ENCODE peak calls at places on chromosomes 12 and 14, in five cellular contexts. One of them, this sample, is unnamed.

GRCh38 chr14:58746261-58746660 is 108.5 kb downstream of the DACT1 start:
- DNase-seq in H4: peak
- DNase-seq in GM12891: no peak
- DNase-seq in AG10803: peak
- DNase-seq in fibroblast of pulmonary artery: peak
- DNase-seq in this sample: no peak

GRCh38 chr14:64296561-64296960 is 2.4 kb upstream of the ESR2 start:
- DNase-seq in fibroblast of pulmonary artery: peak
- DNase-seq in AG10803: no peak
- DNase-seq in H4: no peak
- DNase-seq in GM12891: no peak
- DNase-seq in this sample: no peak

GRCh38 chr14:102675396-102675795 is 82.9 kb downstream of the RCOR1 start:
- DNase-seq in H4: no peak
- DNase-seq in AG10803: no peak
- DNase-seq in fibroblast of pulmonary artery: no peak
- DNase-seq in GM12891: no peak
- DNase-seq in this sample: no peak

GRCh38 chr14:94746131-94746530 is 23.8 kb downstream of the GSC start:
- DNase-seq in GM12891: no peak
- DNase-seq in fibroblast of pulmonary artery: no peak
- DNase-seq in H4: no peak
- DNase-seq in AG10803: no peak
- DNase-seq in this sample: no peak

GRCh38 chr14:74988131-74988530 is 14.6 kb upstream of the EIF2B2 start:
- DNase-seq in GM12891: no peak
- DNase-seq in AG10803: peak
- DNase-seq in H4: no peak
- DNase-seq in fibroblast of pulmonary artery: peak
- DNase-seq in this sample: no peak

GRCh38 chr12:47602330-47602729 is 103.5 kb downstream of the RPAP3 start:
- DNase-seq in H4: no peak
- DNase-seq in AG10803: no peak
- DNase-seq in fibroblast of pulmonary artery: peak
- DNase-seq in GM12891: no peak
- DNase-seq in this sample: no peak

GRCh38 chr14:101057394-101057793 is 153.9 kb upstream of the RTL1 start:
- DNase-seq in AG10803: no peak
- DNase-seq in GM12891: no peak
- DNase-seq in H4: no peak
- DNase-seq in fibroblast of pulmonary artery: no peak
- DNase-seq in this sample: no peak

GRCh38 chr14:24674204-24674970 is 40.4 kb upstream of the GZMB start:
- DNase-seq in GM12891: no peak
- DNase-seq in fibroblast of pulmonary artery: no peak
- DNase-seq in AG10803: no peak
- DNase-seq in H4: no peak
- DNase-seq in this sample: no peak

GRCh38 chr12:12107678-12108077 is 36.9 kb downstream of the BCL2L14 start:
- DNase-seq in fibroblast of pulmonary artery: no peak
- DNase-seq in AG10803: no peak
- DNase-seq in H4: no peak
- DNase-seq in GM12891: no peak
- DNase-seq in this sample: no peak

GRCh38 chr12:1309610-1310009 is 284.8 kb downstream of the FBXL14 start:
- DNase-seq in H4: no peak
- DNase-seq in fibroblast of pulmonary artery: no peak
- DNase-seq in GM12891: no peak
- DNase-seq in AG10803: no peak
- DNase-seq in this sample: no peak

GRCh38 chr12:75556306-75556899 is 45.0 kb upstream of the KRR1 start:
- DNase-seq in H4: no peak
- DNase-seq in GM12891: no peak
- DNase-seq in fibroblast of pulmonary artery: peak
- DNase-seq in AG10803: no peak
- DNase-seq in this sample: no peak

GRCh38 chr12:57815177-57816000 is 3.1 kb downstream of the AVIL start:
- DNase-seq in fibroblast of pulmonary artery: no peak
- DNase-seq in GM12891: no peak
- DNase-seq in AG10803: no peak
- DNase-seq in H4: no peak
- DNase-seq in this sample: no peak

GRCh38 chr12:46402861-46403731 is 30.5 kb upstream of the SLC38A2 start:
- DNase-seq in fibroblast of pulmonary artery: no peak
- DNase-seq in AG10803: peak
- DNase-seq in H4: peak
- DNase-seq in GM12891: no peak
- DNase-seq in this sample: no peak

GRCh38 chr12:450438-450837 is 9.3 kb upstream of the B4GALNT3 start:
- DNase-seq in H4: no peak
- DNase-seq in AG10803: no peak
- DNase-seq in GM12891: no peak
- DNase-seq in fibroblast of pulmonary artery: no peak
- DNase-seq in this sample: no peak

GRCh38 chr12:8746046-8746445 is 48.3 kb downstream of the RIMKLB start:
- DNase-seq in AG10803: no peak
- DNase-seq in GM12891: no peak
- DNase-seq in fibroblast of pulmonary artery: no peak
- DNase-seq in H4: no peak
- DNase-seq in this sample: no peak

GRCh38 chr12:88562846-88563582 is 17.3 kb downstream of the KITLG start:
- DNase-seq in AG10803: peak
- DNase-seq in fibroblast of pulmonary artery: peak
- DNase-seq in GM12891: no peak
- DNase-seq in H4: no peak
- DNase-seq in this sample: no peak

GRCh38 chr12:43921666-43922337 is 85.9 kb downstream of the TMEM117 start:
- DNase-seq in AG10803: peak
- DNase-seq in GM12891: no peak
- DNase-seq in H4: no peak
- DNase-seq in fibroblast of pulmonary artery: no peak
- DNase-seq in this sample: no peak

GRCh38 chr14:81525129-81525528 is 8.5 kb downstream of the SEL1L start:
- DNase-seq in fibroblast of pulmonary artery: no peak
- DNase-seq in GM12891: no peak
- DNase-seq in AG10803: no peak
- DNase-seq in H4: no peak
- DNase-seq in this sample: no peak

GRCh38 chr14:60986500-60986899 is 5.5 kb downstream of the SLC38A6 start:
- DNase-seq in GM12891: no peak
- DNase-seq in fibroblast of pulmonary artery: no peak
- DNase-seq in AG10803: no peak
- DNase-seq in H4: no peak
- DNase-seq in this sample: no peak

GRCh38 chr12:119673634-119674033 is 5.7 kb downstream of the PRKAB1 start:
- DNase-seq in H4: no peak
- DNase-seq in AG10803: no peak
- DNase-seq in GM12891: no peak
- DNase-seq in fibroblast of pulmonary artery: no peak
- DNase-seq in this sample: no peak

GRCh38 chr12:19779393-19780056 is 340.2 kb downstream of the AEBP2 start:
- DNase-seq in AG10803: peak
- DNase-seq in GM12891: no peak
- DNase-seq in H4: no peak
- DNase-seq in fibroblast of pulmonary artery: peak
- DNase-seq in this sample: no peak

GRCh38 chr14:99586761-99587462 is 17.1 kb downstream of the CCDC85C start:
- DNase-seq in GM12891: no peak
- DNase-seq in AG10803: no peak
- DNase-seq in H4: no peak
- DNase-seq in fibroblast of pulmonary artery: no peak
- DNase-seq in this sample: peak

GRCh38 chr12:131280426-131280825 is 326.7 kb downstream of the ADGRD1 start:
- DNase-seq in GM12891: no peak
- DNase-seq in fibroblast of pulmonary artery: no peak
- DNase-seq in H4: no peak
- DNase-seq in AG10803: no peak
- DNase-seq in this sample: no peak

GRCh38 chr14:95185452-95186392 is 28.4 kb upstream of the DICER1 start:
- DNase-seq in AG10803: peak
- DNase-seq in fibroblast of pulmonary artery: peak
- DNase-seq in GM12891: no peak
- DNase-seq in H4: peak
- DNase-seq in this sample: peak

GRCh38 chr12:100295764-100296555 is 29.0 kb downstream of the SCYL2 start:
- DNase-seq in GM12891: no peak
- DNase-seq in H4: no peak
- DNase-seq in fibroblast of pulmonary artery: peak
- DNase-seq in AG10803: peak
- DNase-seq in this sample: no peak

GRCh38 chr14:99538733-99539132 is 57.5 kb downstream of the CCNK start:
- DNase-seq in AG10803: no peak
- DNase-seq in H4: no peak
- DNase-seq in fibroblast of pulmonary artery: no peak
- DNase-seq in GM12891: no peak
- DNase-seq in this sample: no peak

GRCh38 chr12:132986885-132987225 is 688 bp downstream of the ZNF26 start:
- DNase-seq in fibroblast of pulmonary artery: peak
- DNase-seq in AG10803: peak
- DNase-seq in GM12891: no peak
- DNase-seq in H4: no peak
- DNase-seq in this sample: no peak

GRCh38 chr12:50142993-50143392 is 24.2 kb downstream of the CERS5 start:
- DNase-seq in AG10803: no peak
- DNase-seq in GM12891: no peak
- DNase-seq in fibroblast of pulmonary artery: no peak
- DNase-seq in H4: no peak
- DNase-seq in this sample: no peak

This sample was measured in Right ventricle myocardium inferior.